ENCODE peak calls at places on chromosomes 5 and 9, in seven cellular contexts. E is GM12878; F is tibial nerve; R is breast epithelium; D is CD4-positive, CD25-positive, alpha-beta regulatory T cell; W is upper lobe of left lung; H is psoas muscle. Z is an unnamed sample.

GRCh38 chr5:53327811-53328331 is 152.6 kb upstream of the FST start:
- DNase-seq in E (no peak), R (no peak), D (no peak), H (no peak), F (no peak), W (no peak), Z (no peak)

GRCh38 chr9:133333566-133333965 is 2.4 kb downstream of the SURF6 start:
- DNase-seq in E (no peak), R (no peak), F (no peak), W (no peak), D (no peak), H (peak), Z (no peak)

GRCh38 chr5:115069087-115069968 is 100.4 kb downstream of the TRIM36 start:
- DNase-seq in D (no peak), W (no peak), E (peak), R (no peak), H (no peak), F (no peak), Z (no peak)

GRCh38 chr5:64807505-64807904 is 38.8 kb downstream of the CWC27 start:
- DNase-seq in F (no peak), E (no peak), D (no peak), R (no peak), W (no peak), H (no peak), Z (no peak)

GRCh38 chr9:131438190-131438589 is 44.3 kb downstream of the PRRC2B start:
- DNase-seq in F (no peak), H (peak), E (no peak), D (no peak), W (no peak), R (peak), Z (no peak)

GRCh38 chr9:90007516-90008430 is 403.0 kb downstream of the GADD45G start:
- DNase-seq in W (no peak), D (no peak), F (no peak), H (no peak), R (no peak), E (no peak), Z (no peak)

GRCh38 chr5:95861858-95862561 is 39.5 kb upstream of the GLRX start:
- DNase-seq in W (no peak), D (no peak), H (no peak), E (no peak), F (no peak), R (no peak), Z (no peak)

GRCh38 chr9:137247135-137247915 is 3.8 kb upstream of the STPG3 start:
- DNase-seq in H (no peak), E (no peak), R (no peak), D (no peak), F (no peak), W (peak), Z (no peak)

GRCh38 chr5:141585594-141585993 is 33.2 kb downstream of the DIAPH1 start:
- DNase-seq in R (no peak), H (no peak), W (no peak), E (no peak), D (no peak), F (no peak), Z (no peak)

GRCh38 chr9:134571946-134572914 is 69.4 kb upstream of the COL5A1 start:
- DNase-seq in E (no peak), R (no peak), F (no peak), H (no peak), W (peak), D (no peak), Z (no peak)

GRCh38 chr9:91991621-91992435 is 41.8 kb upstream of the ROR2 start:
- DNase-seq in H (no peak), F (no peak), W (peak), R (no peak), E (no peak), D (no peak), Z (no peak)

GRCh38 chr9:91995000-91995399 is 45.0 kb upstream of the ROR2 start:
- DNase-seq in W (no peak), F (no peak), E (no peak), D (no peak), H (no peak), R (no peak), Z (no peak)

GRCh38 chr9:91994422-91994821 is 44.4 kb upstream of the ROR2 start:
- DNase-seq in H (no peak), D (no peak), E (no peak), R (no peak), F (no peak), W (no peak), Z (no peak)

DNA sequence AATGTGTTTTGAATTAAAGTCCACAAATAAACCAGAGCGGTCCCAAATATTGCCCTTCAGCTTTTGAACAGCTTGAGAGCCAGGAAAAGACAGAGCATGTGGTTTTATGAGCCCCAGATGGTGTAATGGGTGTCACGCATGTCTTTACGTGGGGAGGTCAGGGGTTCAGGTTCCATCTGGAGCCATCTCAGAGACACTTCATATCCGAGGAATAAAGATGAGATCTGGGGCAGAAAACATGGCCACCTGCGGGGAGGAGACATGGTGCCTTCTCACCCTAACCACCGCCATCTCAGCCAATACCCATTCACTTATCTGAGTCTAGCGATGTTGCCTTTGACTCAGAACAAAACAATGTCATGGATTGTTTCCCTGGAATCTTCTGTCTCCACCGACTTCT is 42.6 kb upstream of the ROR2 start:
- DNase-seq in E (no peak), D (no peak), R (no peak), W (no peak), H (no peak), F (no peak), Z (no peak)
- H3K4me3 ChIP-seq in E (no peak), D (no peak), R (no peak), W (no peak), H (no peak), F (no peak), Z (no peak)

DNA sequence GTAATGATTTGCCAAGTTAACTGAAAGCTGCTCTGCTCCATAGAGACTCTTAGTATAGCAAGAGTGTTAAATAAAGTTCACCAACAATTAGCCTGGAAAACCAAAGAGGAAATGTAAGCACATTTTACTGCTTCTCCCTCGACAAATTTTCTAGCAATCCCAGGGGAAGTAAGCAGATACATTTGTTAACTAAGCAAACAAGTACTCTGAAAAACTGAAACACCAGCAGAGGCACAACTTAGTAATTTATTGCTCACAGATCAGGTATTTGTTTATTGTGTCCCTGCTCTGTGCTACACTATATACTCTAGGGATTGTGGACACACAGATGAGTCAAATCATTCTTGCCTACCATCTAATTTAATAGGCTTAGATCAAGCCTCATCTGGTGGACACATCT is 162.1 kb downstream of the GLIS3 start:
- DNase-seq in F (no peak), R (no peak), D (no peak), W (no peak), E (no peak), H (no peak), Z (no peak)
- H3K27ac ChIP-seq in F (no peak), R (no peak), D (no peak), W (no peak), E (no peak), H (no peak), Z (no peak)

GRCh38 chr9:70411930-70412677 is 2.4 kb downstream of the KLF9 start:
- DNase-seq in E (peak), D (peak), R (peak), F (peak), W (peak), H (peak), Z (peak)

GRCh38 chr9:70409800-70410199 is 4.7 kb downstream of the KLF9 start:
- DNase-seq in D (no peak), F (no peak), R (no peak), W (no peak), E (no peak), H (no peak), Z (no peak)

GRCh38 chr9:70412678-70413426 is 1.6 kb downstream of the KLF9 start:
- DNase-seq in E (no peak), W (peak), H (peak), F (peak), D (no peak), R (peak), Z (no peak)

GRCh38 chr9:70410368-70410767 is 4.1 kb downstream of the KLF9 start:
- DNase-seq in W (no peak), E (no peak), R (no peak), H (no peak), D (no peak), F (no peak), Z (no peak)

DNA sequence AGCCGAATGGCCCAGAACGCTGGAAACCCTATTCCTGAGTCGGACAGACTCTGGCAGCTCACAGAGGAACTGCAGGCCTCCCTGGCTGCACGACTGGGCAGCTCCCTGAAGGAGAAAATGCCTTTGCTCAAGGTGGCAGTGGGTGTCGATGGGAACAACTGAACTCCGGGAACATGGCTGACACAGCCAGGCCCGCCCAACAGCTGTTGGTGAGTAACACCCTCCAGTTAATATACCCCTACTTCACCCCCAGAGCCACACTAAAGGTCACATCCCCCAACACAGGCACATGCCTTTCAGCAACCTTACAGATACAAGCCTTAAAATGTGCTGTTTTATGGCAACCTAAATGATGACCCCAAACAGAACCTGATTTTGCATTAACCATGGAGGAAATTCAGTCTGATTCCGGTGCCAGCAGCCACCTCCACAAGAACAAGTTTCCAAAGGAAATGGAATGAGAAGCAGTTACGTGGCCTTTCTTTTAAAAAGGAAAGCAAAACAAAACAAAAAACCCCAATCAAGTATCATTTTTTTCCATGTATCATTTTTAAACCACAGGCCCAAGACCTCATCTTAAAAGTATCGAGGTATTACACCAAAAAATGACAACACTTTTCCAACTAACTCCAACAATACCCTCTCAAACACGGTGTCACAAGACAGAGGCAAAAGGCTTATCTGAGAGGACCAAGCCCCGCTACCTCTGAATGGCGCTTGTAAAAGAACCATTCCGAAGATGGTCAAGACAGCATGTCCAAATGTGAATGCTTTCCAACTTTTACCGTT is 3.1 kb downstream of the KLF9 start:
- DNase-seq in D (peak), E (no peak), H (peak), R (no peak), F (peak), W (no peak), Z (peak)
- H3K4me3 ChIP-seq in D (peak), E (peak), H (peak), R (peak), F (peak), W (peak), Z (peak)

GRCh38 chr9:95499847-95500246 is 16.9 kb downstream of the PTCH1 start:
- DNase-seq in E (no peak), F (no peak), D (no peak), R (no peak), W (no peak), H (no peak), Z (no peak)
- H3K27ac ChIP-seq in E (no peak), F (no peak), D (no peak), R (no peak), W (no peak), H (no peak), Z (no peak)

DNA sequence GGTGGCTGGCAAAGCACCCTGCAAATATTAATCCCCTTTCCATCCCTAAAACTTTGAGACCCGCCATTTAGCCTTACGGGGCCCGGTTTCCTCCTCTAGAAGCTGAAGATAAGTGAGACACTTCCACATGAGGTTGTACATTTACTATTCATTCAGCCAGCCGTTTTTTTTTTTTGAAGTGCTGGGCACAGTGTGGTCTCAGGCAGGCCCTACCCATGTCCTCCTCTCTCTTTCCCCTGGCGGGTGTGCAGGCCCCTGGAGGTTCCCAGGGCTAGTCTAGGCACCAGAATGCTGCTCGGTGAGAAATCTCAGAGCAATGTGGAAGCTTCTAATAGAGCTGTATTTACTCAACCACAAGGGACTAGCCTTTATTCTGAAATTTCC is 107.4 kb upstream of the LARP1 start:
- DNase-seq in W (no peak), R (no peak), D (no peak), F (no peak), H (no peak), E (no peak), Z (no peak)
- H3K4me3 ChIP-seq in W (peak), R (peak), D (no peak), F (no peak), H (peak), E (peak), Z (no peak)

DNA sequence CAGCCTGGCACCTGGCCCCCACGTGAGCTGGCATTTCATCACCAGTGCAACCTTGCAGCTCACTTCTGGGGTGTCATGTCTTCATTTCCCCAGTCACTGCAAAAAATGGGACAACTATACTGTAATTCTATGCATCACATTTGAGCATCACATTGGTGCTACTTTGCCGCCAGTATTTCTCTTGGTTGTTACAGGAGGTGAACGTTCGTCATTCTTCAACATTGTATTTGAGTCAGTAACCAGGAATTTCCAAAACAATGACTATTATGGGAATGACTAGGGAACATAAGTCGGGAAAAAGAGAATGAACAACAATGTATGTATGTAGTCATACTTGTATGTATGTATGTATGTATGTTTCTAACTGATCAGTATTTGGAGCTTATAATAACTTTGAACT is 1278.0 kb downstream of the EFNA5 start:
- DNase-seq in W (no peak), H (no peak), E (no peak), F (no peak), R (no peak), D (no peak), Z (no peak)
- H3K27ac ChIP-seq in W (no peak), H (no peak), E (no peak), F (no peak), R (no peak), D (no peak), Z (no peak)

DNA sequence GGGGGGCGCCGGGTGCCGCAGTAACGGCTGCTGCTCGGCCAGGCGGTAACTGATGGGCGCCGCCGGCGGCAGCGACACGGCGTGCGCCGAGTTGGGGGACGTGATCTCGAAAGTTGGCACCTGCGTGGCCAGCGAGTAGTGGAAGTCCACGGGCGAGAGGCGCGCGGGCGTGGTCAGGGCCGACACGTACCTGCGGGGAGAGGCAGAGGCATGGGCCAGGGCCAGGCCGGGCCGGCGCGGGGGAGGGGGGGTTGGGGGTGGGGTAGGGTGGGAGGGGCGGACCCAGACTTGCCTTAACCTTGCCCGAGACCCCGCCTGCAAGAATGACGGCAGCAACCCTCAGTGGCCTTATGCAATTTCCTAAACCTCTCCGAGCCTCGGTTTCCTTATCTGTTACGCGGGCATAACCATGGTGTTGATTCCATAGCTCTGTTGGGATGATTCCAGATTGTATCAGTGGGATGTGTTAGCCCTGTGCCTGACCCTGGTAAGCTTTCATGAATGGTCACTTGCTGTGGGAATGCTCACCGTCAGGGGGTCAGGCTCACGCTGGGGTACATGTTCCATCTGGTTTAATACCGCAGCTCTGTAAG is 53.0 kb downstream of the PSD2 start:
- DNase-seq in W (peak), E (no peak), R (no peak), D (no peak), H (no peak), F (no peak), Z (no peak)
- H3K4me3 ChIP-seq in W (peak), E (peak), R (peak), D (peak), H (peak), F (peak), Z (no peak)

GRCh38 chr9:111599948-111600343 is 499 bp upstream of the PTGR1 start:
- DNase-seq in D (no peak), F (no peak), W (no peak), E (no peak), H (no peak), R (no peak), Z (no peak)
- H3K27ac ChIP-seq in D (no peak), F (peak), W (peak), E (no peak), H (no peak), R (peak), Z (no peak)

DNA sequence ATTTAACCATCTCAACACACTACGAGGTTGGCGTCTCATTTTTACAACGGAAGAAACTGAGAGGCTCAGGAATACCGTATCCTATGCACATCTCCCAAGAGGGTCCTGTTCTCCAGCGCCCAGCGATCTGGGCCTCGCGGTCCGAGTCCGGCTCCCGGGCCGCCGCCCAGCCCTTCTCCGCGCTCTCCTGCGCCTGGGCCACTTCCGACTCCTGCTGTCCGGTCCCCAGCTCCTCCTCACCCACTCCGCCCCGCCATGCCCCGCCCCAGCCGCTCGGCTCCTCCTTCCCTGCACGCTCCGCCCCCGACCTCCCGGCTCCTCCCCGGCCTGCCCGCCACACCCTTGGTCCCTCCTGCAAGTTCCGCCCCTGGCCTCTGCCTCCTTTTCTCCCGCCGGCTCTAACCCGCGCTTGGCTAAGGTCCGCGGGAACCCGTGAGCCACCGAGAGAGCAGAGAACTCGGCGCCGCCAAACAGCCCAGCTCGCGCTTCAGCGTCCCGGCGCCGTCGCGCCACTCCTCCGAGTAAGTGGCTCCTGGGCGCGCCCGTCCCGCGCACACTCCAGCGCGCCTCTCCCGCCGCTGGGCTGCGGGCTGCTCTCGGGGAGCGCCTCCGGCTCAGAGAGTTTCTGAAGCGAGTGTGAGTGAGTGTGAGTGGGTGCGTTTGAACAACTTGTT is 87.3 kb upstream of the TNFAIP8 start:
- DNase-seq in R (peak), H (peak), W (peak), F (peak), E (peak), D (peak), Z (peak)
- H3K4me3 ChIP-seq in R (peak), H (peak), W (peak), F (peak), E (peak), D (peak), Z (peak)